ENCODE peak calls at places on chromosomes 12 and 14, in five cellular contexts. Q, C, O, I and E are unnamed samples.

GRCh38 chr14:96762650-96763049 is 34.5 kb upstream of the VRK1 start:
- DNase-seq in I (no peak), O (peak; percentile 89), Q (peak; percentile 34), C (no peak), E (no peak)

GRCh38 chr14:99881011-99881410 is 87.8 kb downstream of the EML1 start:
- DNase-seq in C (no peak), I (no peak), O (no peak), Q (no peak), E (no peak)

GRCh38 chr12:33129500-33129899 is 232.9 kb upstream of the PKP2 start:
- DNase-seq in Q (no peak), O (no peak), I (no peak), C (no peak), E (no peak)

GRCh38 chr14:77206261-77206824 is 24.7 kb downstream of the TMEM63C start:
- DNase-seq in O (no peak), I (no peak), C (no peak), Q (no peak), E (no peak)

GRCh38 chr12:44875954-44876553 is at the start of gene NELL2:
- DNase-seq in O (peak; percentile 17), Q (peak; percentile 36), I (no peak), C (no peak), E (peak; percentile 40)

GRCh38 chr12:14964401-14964800 is 3.0 kb upstream of the ARHGDIB start:
- DNase-seq in Q (no peak), C (no peak), I (no peak), O (no peak), E (no peak)

GRCh38 chr12:88299567-88300101 is 157.5 kb downstream of the TMTC3 start:
- DNase-seq in O (no peak), C (no peak), Q (no peak), I (no peak), E (no peak)

GRCh38 chr12:57889541-57889989 is 43.0 kb upstream of the CTDSP2 start:
- DNase-seq in O (no peak), C (no peak), Q (peak; percentile 71), I (peak; percentile 95), E (no peak)

GRCh38 chr12:64610660-64611429 is 550 bp downstream of the RASSF3 start:
- DNase-seq in I (peak; percentile 82), O (peak; percentile 87), C (peak; percentile 52), Q (peak; percentile 67), E (peak; percentile 14)

GRCh38 chr12:57149309-57149900 is 2.0 kb upstream of the LRP1-AS start:
- DNase-seq in Q (peak; percentile 55), O (no peak), I (peak; percentile 90), C (no peak), E (no peak)

GRCh38 chr12:14577344-14577743 is 9.7 kb upstream of the PLBD1 start:
- DNase-seq in I (no peak), O (no peak), Q (no peak), C (no peak), E (no peak)

GRCh38 chr14:102415671-102416070 is 52.9 kb downstream of the TECPR2 start:
- DNase-seq in Q (no peak), C (no peak), O (no peak), I (no peak), E (no peak)

GRCh38 chr14:102592969-102593840 is 756 bp downstream of the RCOR1 start:
- DNase-seq in C (no peak), O (peak; percentile 74), I (peak; percentile 74), Q (peak; percentile 43), E (peak; percentile 22)

GRCh38 chr14:92986254-92987147 is 63.6 kb downstream of the CHGA start:
- DNase-seq in I (peak; percentile 89), C (no peak), O (no peak), Q (peak; percentile 77), E (peak; percentile 39)

GRCh38 chr12:31339831-31340622 is 14.1 kb upstream of the SINHCAF start:
- DNase-seq in C (no peak), I (no peak), Q (no peak), O (no peak), E (no peak)

GRCh38 chr14:56121786-56122185 is 3.6 kb downstream of the PELI2 start:
- DNase-seq in C (no peak), I (no peak), Q (no peak), O (no peak), E (no peak)

GRCh38 chr12:76706099-76706498 is 57.8 kb upstream of the ZDHHC17 start:
- DNase-seq in Q (no peak), I (no peak), C (no peak), O (no peak), E (no peak)

GRCh38 chr12:91877022-91877421 is 268.6 kb downstream of the BTG1 start:
- DNase-seq in O (peak; percentile 30), Q (peak; percentile 42), I (peak; percentile 79), C (peak; percentile 74), E (peak; percentile 13)

GRCh38 chr14:61512508-61512907 is 182.8 kb upstream of the HIF1A start:
- DNase-seq in C (no peak), O (no peak), Q (no peak), I (no peak), E (no peak)

GRCh38 chr14:91356218-91356763 is 61.3 kb downstream of the CCDC88C start:
- DNase-seq in C (no peak), Q (no peak), O (peak; percentile 69), I (no peak), E (no peak)

GRCh38 chr12:47900101-47900479 is 4.7 kb downstream of the VDR start:
- DNase-seq in O (no peak), Q (no peak), C (no peak), I (no peak), E (no peak)

GRCh38 chr14:88078525-88078924 is 73.6 kb downstream of the GPR65 start:
- DNase-seq in Q (no peak), C (no peak), I (no peak), O (no peak), E (no peak)

GRCh38 chr12:57993834-57994233 is 52.5 kb downstream of the ATP23 start:
- DNase-seq in Q (no peak), C (no peak), O (no peak), I (no peak), E (no peak)

GRCh38 chr12:109759595-109759994 is 46.0 kb downstream of the FAM222A start:
- DNase-seq in O (no peak), Q (no peak), I (peak; percentile 19), C (no peak), E (no peak)

GRCh38 chr14:90381999-90382451 is 14.8 kb upstream of the CALM1 start:
- DNase-seq in I (peak; percentile 72), C (no peak), O (no peak), Q (peak; percentile 56), E (peak; percentile 58)

GRCh38 chr12:123032736-123033391 is 52.4 kb downstream of the ARL6IP4 start:
- DNase-seq in C (no peak), I (no peak), Q (no peak), O (no peak), E (no peak)

GRCh38 chr12:14356147-14356546 is 9.3 kb upstream of the ATF7IP start:
- DNase-seq in Q (no peak), I (no peak), O (no peak), C (no peak), E (no peak)

GRCh38 chr14:52272375-52272774 is 4.9 kb downstream of the PTGDR start:
- DNase-seq in I (no peak), Q (no peak), O (peak; percentile 31), C (no peak), E (no peak)

GRCh38 chr14:63134801-63135200 is 69.4 kb upstream of the RHOJ start:
- DNase-seq in C (no peak), Q (no peak), O (peak; percentile 11), I (no peak), E (no peak)

GRCh38 chr14:50396636-50397460 is at the start of gene CDKL1:
- DNase-seq in O (peak; percentile 61), I (peak; percentile 73), C (no peak), Q (peak; percentile 63), E (peak; percentile 43)

GRCh38 chr14:30763891-30764290 is 110.5 kb upstream of the COCH start:
- DNase-seq in O (no peak), I (no peak), Q (no peak), C (no peak), E (no peak)

GRCh38 chr12:124754949-124755800 is 108.5 kb downstream of the SCARB1 start:
- DNase-seq in O (no peak), C (no peak), Q (peak; percentile 91), I (peak; percentile 89), E (peak; percentile 72)

GRCh38 chr12:108570743-108571603 is 8.6 kb downstream of the ISCU start:
- DNase-seq in I (peak; percentile 31), C (no peak), Q (no peak), O (peak; percentile 61), E (no peak)

GRCh38 chr12:5506295-5506694 is 74.4 kb downstream of the NTF3 start:
- DNase-seq in Q (no peak), C (no peak), I (peak; percentile 37), O (no peak), E (no peak)

GRCh38 chr14:21748869-21749303 is 75.3 kb upstream of the OR4E1 start:
- DNase-seq in C (peak; percentile 11), O (peak; percentile 75), I (no peak), Q (no peak), E (peak; percentile 29)